ENCODE peak calls at places on chromosomes 2 and 18, in six cellular contexts. M is HAP-1, S is Peyer's patch, D is heart left ventricle, A is PC-3, Y is fibroblast of lung. U is an unnamed sample. For H3K36me3, the result is how much of the 10 kb centered on the place peaks cover.

GRCh38 chr18:79577451-79578395 is 101.9 kb upstream of the CTDP1 start:
- DNase-seq in D (peak), M (no peak), S (peak), A (no peak), Y (peak), U (peak)

GRCh38 chr2:56104951-56105350 is 78.8 kb upstream of the CCDC85A start:
- DNase-seq in D (no peak), S (no peak), A (no peak), M (no peak), Y (no peak), U (no peak)

GRCh38 chr2:100214265-100214961 is 72.0 kb upstream of the AFF3 start:
- DNase-seq in D (no peak), Y (no peak), M (no peak), A (no peak), S (no peak), U (peak)

GRCh38 chr18:58484989-58485962 is 143.6 kb downstream of the ALPK2 start:
- DNase-seq in Y (no peak), S (no peak), D (no peak), A (no peak), M (no peak), U (no peak)

GRCh38 chr2:240622631-240623235 is 2.5 kb upstream of the GPR35 start:
- DNase-seq in S (peak), M (no peak), Y (no peak), A (no peak), D (no peak), U (peak)

GRCh38 chr18:73296686-73297085 is 428.9 kb upstream of the NETO1 start:
- DNase-seq in Y (peak), S (no peak), M (no peak), D (no peak), A (peak), U (no peak)

GRCh38 chr2:165203689-165204559 is at the start of gene SCN3A:
- DNase-seq in Y (peak), M (peak), D (no peak), A (peak), S (peak), U (peak)

GRCh38 chr2:9565436-9566153 is 10.0 kb upstream of the ADAM17 start:
- DNase-seq in S (no peak), Y (peak), A (peak), M (no peak), D (peak), U (no peak)

GRCh38 chr18:79507546-79508480 is 112.1 kb downstream of the NFATC1 start:
- DNase-seq in S (peak), D (peak), M (no peak), A (peak), Y (peak), U (peak)

GRCh38 chr2:219030177-219030940 is 11.0 kb downstream of the CFAP65 start:
- DNase-seq in Y (no peak), S (no peak), D (no peak), M (no peak), A (no peak), U (no peak)

GRCh38 chr2:212484563-212485080 is 54.0 kb downstream of the ERBB4 start:
- DNase-seq in S (no peak), M (no peak), A (no peak), Y (peak), D (no peak), U (no peak)

GRCh38 chr18:62102221-62102620 is 84.6 kb downstream of the PIGN start:
- DNase-seq in Y (no peak), D (no peak), S (no peak), A (no peak), M (no peak), U (no peak)

GRCh38 chr18:12301263-12302005 is 6.6 kb upstream of the TUBB6 start:
- DNase-seq in Y (no peak), A (no peak), M (no peak), D (no peak), S (no peak), U (no peak)

GRCh38 chr18:8121942-8122480 is 487.2 kb upstream of the RAB12 start:
- DNase-seq in D (no peak), Y (peak), S (no peak), M (no peak), A (peak), U (no peak)

GRCh38 chr2:240384711-240385450 is 50.6 kb upstream of the GPC1 start:
- DNase-seq in S (no peak), M (no peak), Y (no peak), A (no peak), D (no peak), U (no peak)

GRCh38 chr18:8982416-8983183 is 119.9 kb upstream of the NDUFV2 start:
- DNase-seq in D (no peak), A (peak), S (peak), M (peak), Y (peak), U (peak)

GRCh38 chr2:212595036-212595654 is 56.5 kb upstream of the ERBB4 start:
- DNase-seq in D (no peak), S (no peak), Y (peak), A (peak), M (no peak), U (no peak)

GRCh38 chr2:119432882-119433522 is 1.3 kb downstream of the TMEM37 start:
- DNase-seq in M (no peak), D (no peak), A (no peak), Y (no peak), S (no peak), U (no peak)

GRCh38 chr2:160210599-160211138 is 10.6 kb upstream of the ITGB6 start:
- DNase-seq in A (peak), D (peak), S (peak), M (peak), Y (peak), U (peak)

GRCh38 chr2:39845460-39846146 is 66.5 kb upstream of the THUMPD2 start:
- DNase-seq in Y (peak), D (no peak), M (no peak), A (peak), S (no peak), U (no peak)

GRCh38 chr2:231671617-231672350 is 36.5 kb upstream of the PTMA start:
- DNase-seq in Y (no peak), A (no peak), M (no peak), D (no peak), S (peak), U (no peak)

GRCh38 chr2:154720642-154721041 is 22.1 kb downstream of the KCNJ3 start:
- DNase-seq in D (no peak), S (no peak), M (no peak), Y (peak), A (peak), U (no peak)

DNA sequence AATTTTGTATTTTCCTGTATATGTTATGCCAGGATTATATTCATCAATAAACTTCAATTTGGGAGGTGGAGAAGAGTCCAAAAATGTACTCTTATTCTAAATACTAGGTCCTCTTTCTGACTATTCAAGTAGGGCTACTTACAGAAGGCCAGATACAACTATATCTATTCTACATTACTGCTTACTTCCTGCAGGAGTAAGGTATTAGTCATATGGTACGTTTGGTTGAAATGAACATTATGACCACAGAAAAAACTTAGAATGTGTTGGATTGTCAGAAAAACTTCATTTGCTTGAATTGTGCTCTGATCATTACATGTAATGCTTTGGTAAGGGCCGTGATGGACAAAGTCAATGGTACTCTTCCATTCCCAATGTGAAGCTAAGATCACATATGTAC is 35.0 kb downstream of the STAT4 start:
- DNase-seq in S (no peak), A (peak), Y (peak), M (no peak), D (no peak), U (no peak)
- H3K36me3 ChIP-seq in S (under half), A (under half), Y (under half), M (under half), D (under half), U (under half)

GRCh38 chr2:41647468-41648042 is 400.3 kb upstream of the PKDCC start:
- DNase-seq in A (no peak), M (no peak), D (no peak), Y (peak), S (no peak), U (no peak)
- H3K4me3 ChIP-seq in A (no peak), M (no peak), D (no peak), Y (no peak), S (no peak), U (no peak)

GRCh38 chr2:224843141-224843540 is 127.0 kb upstream of the CCDC195 start:
- DNase-seq in M (no peak), D (no peak), Y (peak), S (no peak), A (no peak), U (no peak)
- H3K36me3 ChIP-seq in M (under half), D (under half), Y (under half), S (under half), A (under half), U (under half)

GRCh38 chr2:105626391-105626990 is 118.2 kb upstream of the NCK2 start:
- DNase-seq in D (no peak), Y (no peak), A (no peak), M (peak), S (no peak), U (no peak)

GRCh38 chr2:105618351-105618659 is 126.4 kb upstream of the NCK2 start:
- DNase-seq in S (no peak), A (no peak), M (no peak), Y (no peak), D (no peak), U (no peak)

GRCh38 chr2:105617631-105618350 is 126.9 kb upstream of the NCK2 start:
- DNase-seq in A (peak), M (no peak), S (no peak), Y (no peak), D (no peak), U (no peak)

GRCh38 chr2:105625632-105626031 is 119.1 kb upstream of the NCK2 start:
- DNase-seq in Y (no peak), D (no peak), S (no peak), A (no peak), M (no peak), U (no peak)

GRCh38 chr2:105621038-105621437 is 123.7 kb upstream of the NCK2 start:
- DNase-seq in D (no peak), M (no peak), S (no peak), A (no peak), Y (no peak), U (no peak)
- H3K4me3 ChIP-seq in D (no peak), M (no peak), S (no peak), A (no peak), Y (no peak), U (no peak)

GRCh38 chr18:70160075-70160678 is 45.3 kb downstream of the RTTN start:
- DNase-seq in Y (no peak), A (peak), M (no peak), S (no peak), D (no peak), U (no peak)
- H3K36me3 ChIP-seq in Y (under half), A (under half), M (under half), S (under half), D (under half), U (under half)

DNA sequence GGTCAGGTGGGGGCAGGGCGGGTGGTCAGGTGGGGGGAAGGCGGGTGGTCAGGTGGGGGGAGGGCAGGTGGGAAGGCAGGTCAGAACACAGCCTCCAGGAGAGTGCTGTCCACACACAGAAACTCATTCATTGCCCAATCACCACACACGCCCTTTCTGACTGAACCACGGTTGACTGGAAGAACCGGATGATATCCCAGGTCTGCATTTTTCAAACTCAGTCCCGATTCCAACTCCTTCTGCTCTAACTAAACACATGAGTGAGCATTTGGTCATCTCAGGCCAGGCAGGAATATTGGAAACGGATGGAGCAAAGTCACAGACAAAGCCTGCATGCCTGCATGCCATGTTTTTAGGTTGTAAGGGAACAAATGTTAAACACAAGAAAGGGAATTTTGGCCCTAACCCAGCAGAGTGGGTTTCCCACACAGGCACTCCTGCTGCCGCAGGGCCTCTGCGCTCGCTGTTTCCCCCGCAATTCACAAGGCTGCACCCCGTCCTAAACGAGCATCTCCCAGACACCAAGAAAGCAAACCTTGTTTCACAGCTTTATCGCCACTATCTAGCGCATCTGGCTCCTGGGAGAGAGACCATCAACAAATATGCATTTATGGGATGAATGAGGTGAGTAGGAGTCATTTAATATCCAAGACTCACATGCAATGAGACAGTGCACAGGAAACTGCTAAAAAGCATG is 100.1 kb downstream of the ZNF516 start:
- DNase-seq in S (no peak), A (peak), M (no peak), Y (peak), D (no peak), U (no peak)
- H3K4me3 ChIP-seq in S (no peak), A (no peak), M (no peak), Y (no peak), D (no peak), U (no peak)

DNA sequence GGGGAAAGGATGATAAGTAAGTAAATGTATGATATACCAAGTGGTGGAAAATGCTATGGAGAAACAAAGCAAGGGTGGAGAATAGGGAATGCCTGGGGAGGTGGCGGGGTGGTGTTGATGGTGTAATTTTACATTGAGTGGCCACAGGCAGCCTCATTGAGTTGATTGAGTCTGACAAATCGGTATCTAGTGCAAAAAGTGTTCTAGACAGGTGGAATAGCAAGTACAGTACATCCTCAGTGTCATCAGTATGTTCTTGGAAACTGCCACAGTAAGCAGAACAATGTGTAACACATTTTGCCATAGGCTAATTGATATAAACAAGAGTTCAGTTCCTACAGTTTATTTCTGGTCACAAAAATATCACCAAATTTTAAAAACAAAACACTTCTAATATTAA is 46.4 kb downstream of the UGP2 start:
- DNase-seq in D (no peak), M (no peak), A (no peak), Y (no peak), S (no peak), U (no peak)
- H3K36me3 ChIP-seq in D (under half), M (half or more), A (under half), Y (under half), S (half or more), U (under half)

GRCh38 chr2:71244302-71244660 is 17.4 kb upstream of the PAIP2B start:
- DNase-seq in M (no peak), A (no peak), D (no peak), S (no peak), Y (peak), U (no peak)

GRCh38 chr2:71238089-71238488 is 11.2 kb upstream of the PAIP2B start:
- DNase-seq in S (no peak), D (no peak), A (no peak), M (no peak), Y (no peak), U (no peak)

GRCh38 chr2:71243548-71244301 is 16.8 kb upstream of the PAIP2B start:
- DNase-seq in A (no peak), S (no peak), M (no peak), D (peak), Y (no peak), U (no peak)

GRCh38 chr2:71235930-71236587 is 9.2 kb upstream of the PAIP2B start:
- DNase-seq in A (no peak), Y (no peak), M (no peak), S (peak), D (no peak), U (no peak)

DNA sequence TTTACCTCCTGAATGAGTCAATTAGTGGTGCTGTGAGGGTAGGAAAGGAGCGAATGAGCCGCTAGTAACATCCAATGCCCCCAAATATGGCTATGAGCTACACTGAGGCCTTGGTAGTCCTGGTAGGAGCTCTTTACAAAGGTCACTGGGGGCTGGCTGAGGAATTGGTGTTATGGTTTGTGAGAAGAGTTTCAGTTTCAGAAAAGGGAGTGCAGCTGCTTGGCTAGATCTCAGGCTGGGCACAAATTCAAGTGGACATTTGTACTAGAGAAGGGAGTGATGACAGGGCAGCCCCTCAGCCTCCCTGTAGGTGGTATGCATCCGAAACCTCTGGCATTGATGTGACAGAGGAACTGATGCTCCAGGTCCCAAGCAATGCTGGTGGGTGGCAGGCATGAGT is 13.9 kb upstream of the PAIP2B start:
- DNase-seq in D (peak), S (peak), A (no peak), M (no peak), Y (no peak), U (no peak)
- H3K4me3 ChIP-seq in D (no peak), S (no peak), A (no peak), M (no peak), Y (no peak), U (no peak)

GRCh38 chr18:45895339-45895738 is 69.9 kb downstream of the SIGLEC15 start:
- DNase-seq in D (no peak), M (no peak), S (no peak), Y (no peak), A (no peak), U (no peak)
- H3K36me3 ChIP-seq in D (under half), M (under half), S (half or more), Y (under half), A (under half), U (under half)

GRCh38 chr2:201622306-201622705 is 21.0 kb downstream of the TMEM237 start:
- DNase-seq in M (no peak), Y (peak), D (no peak), A (no peak), S (no peak), U (no peak)

GRCh38 chr2:201621293-201621999 is 21.9 kb downstream of the TMEM237 start:
- DNase-seq in A (peak), M (no peak), S (no peak), D (no peak), Y (no peak), U (no peak)

DNA sequence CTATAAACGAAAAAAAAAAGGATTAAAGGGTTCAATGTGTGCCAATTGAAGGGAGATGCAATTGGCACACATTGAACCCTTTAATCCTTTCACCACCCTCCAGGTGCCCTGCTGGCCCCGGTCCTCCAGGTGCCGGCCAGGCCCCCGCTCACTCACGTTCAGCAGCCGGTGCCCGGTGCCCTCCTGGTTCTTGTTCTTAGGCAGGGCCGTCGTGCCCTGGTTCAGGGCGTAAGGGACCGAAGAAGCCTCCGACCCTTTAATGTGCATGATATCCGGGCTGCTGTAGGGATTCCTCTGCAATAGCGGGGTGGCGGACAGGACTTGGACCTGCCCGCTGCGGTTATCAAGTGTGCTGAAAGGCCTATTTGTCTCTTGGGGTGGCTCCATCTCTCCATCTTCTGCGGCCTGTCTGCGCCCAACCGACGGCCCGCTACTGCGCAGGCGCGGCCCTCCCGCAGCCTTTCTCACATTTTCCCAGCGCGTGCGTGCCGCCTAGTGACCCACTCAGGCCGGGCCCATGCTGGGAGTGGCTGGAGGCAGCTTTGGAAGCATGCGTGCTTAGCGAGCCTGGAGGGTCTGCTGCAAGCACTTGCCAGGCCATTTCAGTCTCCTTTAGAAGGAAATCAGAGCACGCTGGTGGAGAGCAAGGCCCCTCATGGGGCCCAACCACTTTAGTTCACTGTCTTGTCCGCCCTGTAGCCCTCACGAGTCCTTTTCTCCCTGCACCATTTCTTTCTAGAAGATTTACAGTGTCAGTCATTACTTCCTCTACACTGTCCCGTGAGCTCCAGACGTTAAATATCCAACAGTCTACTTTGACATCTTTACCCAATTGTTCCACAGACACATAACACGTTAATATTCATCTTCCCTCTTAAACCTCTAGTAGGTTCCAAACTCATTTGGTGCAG is 24.3 kb downstream of the TMEM237 start:
- DNase-seq in Y (peak), A (no peak), S (no peak), D (peak), M (no peak), U (peak)
- H3K4me3 ChIP-seq in Y (peak), A (no peak), S (no peak), D (peak), M (no peak), U (no peak)